ENCODE peak calls at places on chromosomes 7 and 10, in eight cellular contexts. E is ovary, Z is K562, C is dorsolateral prefrontal cortex, W is fibroblast of pulmonary artery, H is adrenal gland, V is A673, R is lower leg skin. U is an unnamed sample.
A peak's percentile ranks its signal among the peaks of the same experiment; 100 is the strongest.

GRCh38 chr7:119175916-119176627 is 951.6 kb downstream of the ANKRD7 start:
- DNase-seq in R (peak; percentile 82), Z (peak; percentile 21), E (no peak), C (no peak), H (peak; percentile 55), V (peak; percentile 80), W (peak; percentile 67), U (peak; percentile 81)

GRCh38 chr10:89684604-89685003 is 16.8 kb upstream of the KIF20B start:
- DNase-seq in W (peak; percentile 58), R (no peak), C (no peak), H (no peak), Z (no peak), E (no peak), V (no peak), U (no peak)

GRCh38 chr10:52491246-52492000 is 177.3 kb downstream of the DKK1 start:
- DNase-seq in Z (no peak), E (no peak), V (no peak), W (peak; percentile 33), C (no peak), R (no peak), H (no peak), U (no peak)

GRCh38 chr7:2953588-2954407 is 89.9 kb downstream of the CARD11 start:
- DNase-seq in W (no peak), E (no peak), R (peak; percentile 63), V (no peak), C (no peak), Z (no peak), H (no peak), U (no peak)

GRCh38 chr7:80942261-80943041 is 23.6 kb upstream of the SEMA3C start:
- DNase-seq in C (no peak), V (peak; percentile 91), H (peak; percentile 32), W (peak; percentile 97), E (peak; percentile 28), R (no peak), Z (no peak), U (no peak)

GRCh38 chr7:8785081-8785480 is 351.7 kb downstream of the NXPH1 start:
- DNase-seq in W (no peak), C (no peak), H (no peak), Z (no peak), V (no peak), E (no peak), R (no peak), U (no peak)

GRCh38 chr7:137757146-137757925 is 89.4 kb downstream of the DGKI start:
- DNase-seq in H (no peak), V (no peak), Z (no peak), R (no peak), C (no peak), E (no peak), W (no peak), U (no peak)

GRCh38 chr10:126639084-126639483 is 31.4 kb downstream of the C10orf90 start:
- DNase-seq in E (no peak), W (no peak), V (no peak), Z (no peak), R (no peak), C (no peak), H (no peak), U (no peak)

GRCh38 chr10:71694567-71694968 is 25.0 kb downstream of the C10orf105 start:
- DNase-seq in V (no peak), W (no peak), C (no peak), Z (no peak), R (no peak), H (no peak), E (no peak), U (no peak)

GRCh38 chr10:89633484-89633883 is 11.6 kb downstream of the PANK1 start:
- DNase-seq in E (no peak), W (peak; percentile 74), H (no peak), C (no peak), R (no peak), Z (no peak), V (no peak), U (no peak)

GRCh38 chr7:132558815-132559214 is 17.5 kb downstream of the PLXNA4 start:
- DNase-seq in R (no peak), Z (no peak), W (no peak), C (no peak), E (no peak), V (no peak), H (no peak), U (no peak)

GRCh38 chr10:43396928-43397624 is 11.9 kb downstream of the HNRNPF start:
- DNase-seq in R (peak; percentile 98), E (peak; percentile 83), W (peak; percentile 79), H (peak; percentile 88), V (peak; percentile 86), C (peak; percentile 89), Z (no peak), U (peak; percentile 86)

GRCh38 chr10:127935115-127935561 is 28.2 kb downstream of the PTPRE start:
- DNase-seq in W (no peak), H (no peak), C (peak; percentile 44), V (no peak), E (no peak), Z (no peak), R (peak; percentile 61), U (no peak)

GRCh38 chr10:86598151-86598550 is 56.2 kb upstream of the OPN4 start:
- DNase-seq in Z (no peak), C (no peak), V (no peak), W (no peak), R (no peak), E (no peak), H (no peak), U (no peak)

GRCh38 chr10:122267849-122268737 is 3.0 kb upstream of the BTBD16 start:
- DNase-seq in E (peak; percentile 45), V (peak; percentile 41), Z (peak; percentile 75), R (peak; percentile 85), H (peak; percentile 40), W (peak; percentile 46), C (peak; percentile 44), U (peak; percentile 73)

GRCh38 chr10:81179805-81180452 is 642.2 kb downstream of the SH2D4B start:
- DNase-seq in H (peak; percentile 17), V (peak; percentile 57), R (no peak), E (no peak), W (no peak), C (no peak), Z (no peak), U (peak; percentile 29)

GRCh38 chr7:132488634-132489302 is 87.5 kb downstream of the PLXNA4 start:
- DNase-seq in V (no peak), C (no peak), W (no peak), R (no peak), E (no peak), Z (no peak), H (no peak), U (no peak)

GRCh38 chr10:88879754-88880286 is at the start of gene STAMBPL1:
- DNase-seq in W (no peak), H (no peak), C (peak; percentile 55), E (no peak), Z (no peak), V (peak; percentile 80), R (peak; percentile 92), U (peak; percentile 49)

GRCh38 chr10:117544729-117545140 is 2.2 kb downstream of the EMX2 start:
- DNase-seq in H (no peak), W (no peak), Z (no peak), C (no peak), E (peak; percentile 46), V (no peak), R (peak; percentile 86), U (no peak)

GRCh38 chr7:28362812-28363211 is 49.5 kb upstream of the CREB5 start:
- DNase-seq in Z (no peak), V (no peak), E (no peak), W (no peak), C (no peak), H (no peak), R (no peak), U (no peak)
- TF ChIP-seq CTCF in Z (no peak), V (peak; percentile 31), E (no peak), W (peak; percentile 11), C (no peak), H (no peak), R (no peak), U (no peak)

GRCh38 chr10:119723624-119724023 is 2.2 kb upstream of the INPP5F start:
- DNase-seq in H (no peak), E (no peak), C (no peak), R (no peak), V (no peak), Z (no peak), W (no peak), U (no peak)

GRCh38 chr10:119726291-119727261 is 726 bp downstream of the INPP5F start:
- DNase-seq in E (no peak), H (no peak), C (no peak), V (no peak), W (no peak), Z (peak; percentile 61), R (peak; percentile 90), U (peak; percentile 62)

GRCh38 chr10:119724630-119725549 is 960 bp upstream of the INPP5F start:
- DNase-seq in Z (no peak), R (no peak), V (no peak), H (no peak), E (peak; percentile 23), C (no peak), W (peak; percentile 29), U (no peak)

GRCh38 chr10:119725550-119726290 is at the start of gene INPP5F:
- DNase-seq in R (peak; percentile 100), E (peak; percentile 99), V (peak; percentile 99), W (peak; percentile 98), C (peak; percentile 97), H (peak; percentile 99), Z (peak; percentile 97), U (peak; percentile 99)

GRCh38 chr10:119728172-119728800 is 2.4 kb downstream of the INPP5F start:
- DNase-seq in R (no peak), H (no peak), V (no peak), W (no peak), C (no peak), Z (no peak), E (no peak), U (no peak)
- TF ChIP-seq CTCF in R (no peak), H (no peak), V (no peak), W (no peak), C (no peak), Z (no peak), E (no peak), U (no peak)

GRCh38 chr7:129376778-129377700 is 57.2 kb upstream of the STRIP2 start:
- DNase-seq in E (no peak), C (no peak), R (no peak), W (peak; percentile 70), Z (no peak), V (peak; percentile 61), H (no peak), U (no peak)
- TF ChIP-seq CTCF in E (no peak), C (no peak), R (no peak), W (no peak), Z (no peak), V (peak; percentile 35), H (no peak), U (no peak)

DNA sequence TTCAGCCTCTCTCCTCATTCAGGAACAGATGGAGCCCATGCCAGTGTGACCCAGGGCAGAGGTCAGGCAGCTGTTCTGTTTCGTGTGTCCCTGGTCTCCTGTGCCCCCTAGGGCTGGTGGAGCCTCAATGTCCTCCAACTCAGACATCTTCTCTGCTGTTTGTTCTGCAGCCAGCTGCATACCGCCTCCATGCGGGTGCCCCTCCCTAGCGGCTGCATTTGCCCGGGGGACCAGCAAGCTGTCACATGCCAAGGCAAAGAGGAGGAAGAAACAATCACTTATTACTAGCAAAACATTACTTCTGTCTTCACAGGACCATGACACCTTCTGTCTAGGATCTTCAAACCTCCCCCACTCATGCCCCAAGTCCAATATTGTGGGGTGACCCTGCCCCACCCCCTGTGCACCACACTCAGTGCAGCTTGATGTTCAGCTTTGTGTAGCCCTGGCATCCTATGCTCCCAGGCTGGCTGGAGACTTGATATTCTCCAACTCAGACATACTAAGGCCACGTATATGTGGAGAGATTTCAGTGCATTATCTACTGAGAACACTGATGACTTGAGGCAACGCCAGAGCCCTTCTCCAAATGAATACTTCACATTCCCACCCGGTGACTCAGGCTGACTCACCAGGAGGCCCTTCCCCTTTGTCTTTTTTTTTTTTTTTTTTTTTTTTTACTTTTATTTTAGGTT is 188.9 kb downstream of the SKIDA1 start:
- DNase-seq in C (no peak), E (peak; percentile 62), R (peak; percentile 89), H (peak; percentile 61), W (peak; percentile 97), V (peak; percentile 88), Z (peak; percentile 70), U (no peak)
- TF ChIP-seq CTCF in C (no peak), E (no peak), R (no peak), H (no peak), W (no peak), V (peak; percentile 16), Z (peak; percentile 11), U (no peak)

U was measured in endothelial cell.